ENCODE peak calls at places on chromosomes 5 and 9, in nine cellular contexts. One of them, this sample, is unnamed. For H3K27me3 and H3K4me1, the result is how much of the 10 kb centered on the place peaks cover.

GRCh38 chr5:96714951-96715451 is 52.8 kb downstream of the CAST start:
- DNase-seq in adrenal gland: no peak
- DNase-seq in heart right ventricle: no peak
- DNase-seq in hepatocyte: peak
- DNase-seq in pancreas: peak
- DNase-seq in lung: peak
- DNase-seq in aorta: no peak
- DNase-seq in IMR-90: peak
- DNase-seq in CD8-positive, alpha-beta memory T cell: peak
- DNase-seq in this sample: peak

GRCh38 chr5:33075731-33076130 is 364.6 kb downstream of the NPR3 start:
- DNase-seq in CD8-positive, alpha-beta memory T cell: no peak
- DNase-seq in aorta: no peak
- DNase-seq in hepatocyte: no peak
- DNase-seq in lung: no peak
- DNase-seq in heart right ventricle: no peak
- DNase-seq in pancreas: no peak
- DNase-seq in IMR-90: peak
- DNase-seq in adrenal gland: no peak
- DNase-seq in this sample: no peak

GRCh38 chr5:170312666-170313065 is 15.1 kb upstream of the LCP2 start:
- DNase-seq in adrenal gland: no peak
- DNase-seq in lung: no peak
- DNase-seq in aorta: peak
- DNase-seq in heart right ventricle: no peak
- DNase-seq in pancreas: no peak
- DNase-seq in IMR-90: peak
- DNase-seq in CD8-positive, alpha-beta memory T cell: no peak
- DNase-seq in hepatocyte: peak
- DNase-seq in this sample: no peak

GRCh38 chr9:128705051-128705965 is 3.0 kb downstream of the PKN3 start:
- DNase-seq in heart right ventricle: no peak
- DNase-seq in hepatocyte: no peak
- DNase-seq in adrenal gland: no peak
- DNase-seq in IMR-90: no peak
- DNase-seq in pancreas: no peak
- DNase-seq in aorta: peak
- DNase-seq in CD8-positive, alpha-beta memory T cell: no peak
- DNase-seq in lung: no peak
- DNase-seq in this sample: no peak

GRCh38 chr5:81429986-81430385 is 36.1 kb upstream of the ACOT12 start:
- DNase-seq in IMR-90: no peak
- DNase-seq in aorta: no peak
- DNase-seq in adrenal gland: no peak
- DNase-seq in CD8-positive, alpha-beta memory T cell: no peak
- DNase-seq in heart right ventricle: no peak
- DNase-seq in lung: no peak
- DNase-seq in hepatocyte: no peak
- DNase-seq in pancreas: no peak
- DNase-seq in this sample: no peak

GRCh38 chr9:70352356-70352755 is 62.1 kb downstream of the KLF9 start:
- DNase-seq in CD8-positive, alpha-beta memory T cell: no peak
- DNase-seq in aorta: no peak
- DNase-seq in adrenal gland: no peak
- DNase-seq in pancreas: no peak
- DNase-seq in IMR-90: peak
- DNase-seq in lung: no peak
- DNase-seq in heart right ventricle: no peak
- DNase-seq in hepatocyte: no peak
- DNase-seq in this sample: no peak

GRCh38 chr5:160312139-160312959 is at the start of gene CCNJL:
- DNase-seq in adrenal gland: peak
- DNase-seq in heart right ventricle: peak
- DNase-seq in hepatocyte: peak
- DNase-seq in IMR-90: peak
- DNase-seq in aorta: peak
- DNase-seq in pancreas: peak
- DNase-seq in CD8-positive, alpha-beta memory T cell: no peak
- DNase-seq in lung: peak
- DNase-seq in this sample: peak

GRCh38 chr9:84271004-84271886 is 69.3 kb downstream of the SLC28A3 start:
- DNase-seq in pancreas: peak
- DNase-seq in CD8-positive, alpha-beta memory T cell: no peak
- DNase-seq in adrenal gland: peak
- DNase-seq in hepatocyte: peak
- DNase-seq in IMR-90: peak
- DNase-seq in heart right ventricle: peak
- DNase-seq in lung: no peak
- DNase-seq in aorta: peak
- DNase-seq in this sample: no peak

GRCh38 chr9:125470767-125471580 is 209.3 kb downstream of the GAPVD1 start:
- DNase-seq in CD8-positive, alpha-beta memory T cell: no peak
- DNase-seq in IMR-90: no peak
- DNase-seq in heart right ventricle: no peak
- DNase-seq in adrenal gland: no peak
- DNase-seq in aorta: no peak
- DNase-seq in hepatocyte: no peak
- DNase-seq in pancreas: no peak
- DNase-seq in lung: no peak
- DNase-seq in this sample: no peak

GRCh38 chr9:125472562-125472925 is 210.9 kb downstream of the GAPVD1 start:
- DNase-seq in pancreas: no peak
- DNase-seq in CD8-positive, alpha-beta memory T cell: no peak
- DNase-seq in hepatocyte: no peak
- DNase-seq in heart right ventricle: no peak
- DNase-seq in adrenal gland: no peak
- DNase-seq in aorta: no peak
- DNase-seq in lung: no peak
- DNase-seq in IMR-90: no peak
- DNase-seq in this sample: no peak

GRCh38 chr9:125476645-125477044 is 215.0 kb downstream of the GAPVD1 start:
- DNase-seq in lung: no peak
- DNase-seq in hepatocyte: peak
- DNase-seq in CD8-positive, alpha-beta memory T cell: no peak
- DNase-seq in IMR-90: no peak
- DNase-seq in aorta: no peak
- DNase-seq in adrenal gland: no peak
- DNase-seq in pancreas: no peak
- DNase-seq in heart right ventricle: no peak
- DNase-seq in this sample: no peak

GRCh38 chr9:125475385-125475784 is 213.8 kb downstream of the GAPVD1 start:
- DNase-seq in CD8-positive, alpha-beta memory T cell: no peak
- DNase-seq in lung: peak
- DNase-seq in IMR-90: no peak
- DNase-seq in pancreas: no peak
- DNase-seq in adrenal gland: no peak
- DNase-seq in aorta: no peak
- DNase-seq in heart right ventricle: no peak
- DNase-seq in hepatocyte: no peak
- DNase-seq in this sample: no peak

DNA sequence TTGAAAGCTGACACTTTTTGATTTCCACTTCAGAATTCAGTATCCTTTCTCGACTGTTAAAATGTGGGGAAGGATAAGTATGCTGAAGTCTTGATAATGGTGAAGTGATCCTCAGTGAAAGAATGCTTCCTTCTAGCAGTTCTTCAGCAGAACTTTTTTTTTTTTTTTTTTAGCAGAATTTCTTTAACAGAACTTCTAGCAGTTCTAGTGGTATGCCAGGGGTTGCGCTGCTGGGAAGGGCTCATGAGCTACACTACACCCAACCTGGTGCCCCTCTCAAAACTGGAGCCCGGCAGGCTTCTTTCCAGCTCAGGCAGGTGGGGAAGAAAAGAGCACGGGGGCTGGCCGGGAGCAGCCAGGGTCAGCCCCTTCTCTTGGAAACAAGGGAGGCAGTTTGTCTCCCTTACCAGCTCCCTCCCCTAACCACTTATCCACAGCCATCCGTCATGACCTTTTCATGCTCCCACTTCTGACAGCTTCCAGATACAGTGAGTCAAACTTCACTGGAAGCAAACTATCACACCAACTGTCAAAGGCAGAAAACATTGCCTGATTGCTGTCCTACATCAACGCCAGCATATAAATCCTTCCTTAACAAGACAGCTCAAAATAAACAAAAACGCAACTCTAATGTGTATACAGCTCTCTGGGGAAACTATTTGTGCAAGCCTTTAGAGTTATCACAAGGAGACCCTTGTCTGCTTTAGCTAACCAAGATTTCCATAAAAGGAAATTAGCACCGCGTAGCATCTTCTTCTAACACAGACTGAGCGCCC is 211.5 kb downstream of the GAPVD1 start:
- DNase-seq in adrenal gland: no peak
- DNase-seq in CD8-positive, alpha-beta memory T cell: no peak
- DNase-seq in aorta: peak
- DNase-seq in hepatocyte: peak
- DNase-seq in IMR-90: peak
- DNase-seq in pancreas: no peak
- DNase-seq in lung: peak
- DNase-seq in heart right ventricle: peak
- DNase-seq in this sample: no peak
- H3K27me3 ChIP-seq in adrenal gland: under half
- H3K27me3 ChIP-seq in CD8-positive, alpha-beta memory T cell: under half
- H3K27me3 ChIP-seq in aorta: under half
- H3K27me3 ChIP-seq in hepatocyte: under half
- H3K27me3 ChIP-seq in IMR-90: under half
- H3K27me3 ChIP-seq in pancreas: under half
- H3K27me3 ChIP-seq in lung: under half
- H3K27me3 ChIP-seq in heart right ventricle: under half
- H3K27me3 ChIP-seq in this sample: under half

DNA sequence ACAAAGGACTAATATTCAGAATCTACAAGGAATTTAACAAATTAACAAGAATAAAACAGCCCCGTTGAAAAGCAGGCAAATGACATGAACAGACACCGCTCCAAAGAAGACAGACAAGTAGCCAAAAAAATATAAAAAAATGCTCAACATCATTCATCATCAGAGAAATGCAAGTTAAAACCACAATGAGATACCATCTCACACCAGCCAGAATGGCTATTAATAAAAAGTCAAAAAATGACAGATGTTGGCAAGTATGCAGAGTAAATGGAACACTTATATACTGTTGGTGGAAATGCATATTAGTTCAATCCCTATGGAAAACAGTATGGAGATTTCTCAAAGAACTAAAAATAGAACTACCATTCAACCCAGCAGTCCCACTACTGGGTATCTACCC is 302.7 kb upstream of the RGMB start:
- DNase-seq in adrenal gland: no peak
- DNase-seq in hepatocyte: no peak
- DNase-seq in IMR-90: no peak
- DNase-seq in aorta: no peak
- DNase-seq in CD8-positive, alpha-beta memory T cell: no peak
- DNase-seq in lung: no peak
- DNase-seq in heart right ventricle: no peak
- DNase-seq in pancreas: no peak
- DNase-seq in this sample: no peak
- H3K4me1 ChIP-seq in adrenal gland: under half
- H3K4me1 ChIP-seq in hepatocyte: under half
- H3K4me1 ChIP-seq in IMR-90: under half
- H3K4me1 ChIP-seq in aorta: under half
- H3K4me1 ChIP-seq in CD8-positive, alpha-beta memory T cell: under half
- H3K4me1 ChIP-seq in lung: under half
- H3K4me1 ChIP-seq in heart right ventricle: under half
- H3K4me1 ChIP-seq in pancreas: under half
- H3K4me1 ChIP-seq in this sample: under half

GRCh38 chr9:68822596-68823165 is 117.6 kb downstream of the PIP5K1B start:
- DNase-seq in aorta: no peak
- DNase-seq in hepatocyte: peak
- DNase-seq in adrenal gland: no peak
- DNase-seq in pancreas: peak
- DNase-seq in CD8-positive, alpha-beta memory T cell: no peak
- DNase-seq in IMR-90: no peak
- DNase-seq in heart right ventricle: peak
- DNase-seq in lung: no peak
- DNase-seq in this sample: no peak

GRCh38 chr9:68832101-68832500 is 127.1 kb downstream of the PIP5K1B start:
- DNase-seq in CD8-positive, alpha-beta memory T cell: no peak
- DNase-seq in IMR-90: no peak
- DNase-seq in lung: no peak
- DNase-seq in aorta: no peak
- DNase-seq in pancreas: no peak
- DNase-seq in adrenal gland: no peak
- DNase-seq in hepatocyte: no peak
- DNase-seq in heart right ventricle: no peak
- DNase-seq in this sample: no peak

GRCh38 chr9:68825755-68826500 is 120.9 kb downstream of the PIP5K1B start:
- DNase-seq in pancreas: no peak
- DNase-seq in IMR-90: no peak
- DNase-seq in aorta: no peak
- DNase-seq in CD8-positive, alpha-beta memory T cell: no peak
- DNase-seq in heart right ventricle: no peak
- DNase-seq in adrenal gland: no peak
- DNase-seq in lung: no peak
- DNase-seq in hepatocyte: no peak
- DNase-seq in this sample: no peak

GRCh38 chr9:68832853-68833518 is 127.9 kb downstream of the PIP5K1B start:
- DNase-seq in hepatocyte: no peak
- DNase-seq in CD8-positive, alpha-beta memory T cell: no peak
- DNase-seq in pancreas: no peak
- DNase-seq in heart right ventricle: no peak
- DNase-seq in lung: no peak
- DNase-seq in adrenal gland: no peak
- DNase-seq in aorta: no peak
- DNase-seq in IMR-90: no peak
- DNase-seq in this sample: no peak

GRCh38 chr9:68827833-68828744 is 123.0 kb downstream of the PIP5K1B start:
- DNase-seq in CD8-positive, alpha-beta memory T cell: no peak
- DNase-seq in heart right ventricle: no peak
- DNase-seq in adrenal gland: no peak
- DNase-seq in aorta: no peak
- DNase-seq in IMR-90: no peak
- DNase-seq in lung: no peak
- DNase-seq in pancreas: no peak
- DNase-seq in hepatocyte: no peak
- DNase-seq in this sample: no peak
- H3K27me3 ChIP-seq in CD8-positive, alpha-beta memory T cell: under half
- H3K27me3 ChIP-seq in heart right ventricle: under half
- H3K27me3 ChIP-seq in adrenal gland: under half
- H3K27me3 ChIP-seq in aorta: under half
- H3K27me3 ChIP-seq in IMR-90: under half
- H3K27me3 ChIP-seq in lung: under half
- H3K27me3 ChIP-seq in pancreas: under half
- H3K27me3 ChIP-seq in hepatocyte: under half
- H3K27me3 ChIP-seq in this sample: under half

DNA sequence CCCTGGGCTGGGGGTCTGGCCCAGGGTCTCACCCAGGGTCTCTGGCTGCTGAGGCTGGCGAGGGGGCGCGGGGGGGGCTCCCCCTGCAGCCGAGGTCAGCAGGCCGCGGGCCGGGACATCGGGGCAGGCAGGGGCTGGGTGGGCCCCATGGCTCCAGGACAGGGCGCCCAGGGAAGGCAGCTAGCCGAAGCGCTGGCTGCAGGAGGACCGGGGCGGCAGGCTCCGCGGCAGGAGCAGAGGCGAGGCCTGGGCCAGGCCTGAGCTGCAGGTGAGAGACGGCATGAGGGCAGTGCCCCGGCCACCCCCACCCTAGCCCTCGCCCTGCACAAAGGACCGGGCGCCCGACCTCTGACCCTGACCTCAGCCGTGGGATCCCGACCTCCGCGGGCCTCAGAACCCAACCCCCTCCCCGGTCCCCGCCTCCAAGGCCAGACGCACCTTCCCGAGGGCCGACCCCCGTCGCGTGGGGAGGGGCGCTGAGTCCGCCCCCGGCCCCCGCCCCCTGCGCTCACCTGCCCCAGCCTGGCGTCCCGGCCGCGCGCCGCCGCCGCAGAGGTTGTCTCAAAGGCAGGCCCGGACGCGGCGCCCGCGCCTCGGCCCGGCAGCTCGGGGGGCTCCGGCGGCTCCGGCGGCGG is 446 bp downstream of the RNF208 start:
- DNase-seq in CD8-positive, alpha-beta memory T cell: no peak
- DNase-seq in heart right ventricle: no peak
- DNase-seq in IMR-90: no peak
- DNase-seq in aorta: no peak
- DNase-seq in lung: no peak
- DNase-seq in pancreas: peak
- DNase-seq in adrenal gland: no peak
- DNase-seq in hepatocyte: no peak
- DNase-seq in this sample: peak
- H3K4me1 ChIP-seq in CD8-positive, alpha-beta memory T cell: under half
- H3K4me1 ChIP-seq in heart right ventricle: under half
- H3K4me1 ChIP-seq in IMR-90: under half
- H3K4me1 ChIP-seq in aorta: under half
- H3K4me1 ChIP-seq in lung: under half
- H3K4me1 ChIP-seq in pancreas: under half
- H3K4me1 ChIP-seq in adrenal gland: under half
- H3K4me1 ChIP-seq in hepatocyte: under half
- H3K4me1 ChIP-seq in this sample: under half

This sample was measured in Peyer's patch.